ENCODE peak calls at places on chromosome 5, in eight cellular contexts. One of them, this sample, is unnamed.

GRCh38 chr5:66634601-66635000 is 38.4 kb downstream of the MAST4 start:
- ATAC-seq in K562: no peak
- ATAC-seq in activated CD4-positive, alpha-beta T cell treated with anti-CD3 and anti-CD28 coated beads for 36 hours: no peak
- ATAC-seq in activated T-cell treated with anti-CD3 and anti-CD28 coated beads, Interleukin-2, amount 50 U/mL, for 4 hours: no peak
- ATAC-seq in stimulated activated naive CD8-positive, alpha-beta T cell treated with anti-CD3 and anti-CD28 coated beads, Interleukin-15, amount 100 ng/mL, for 72 hours: no peak
- ATAC-seq in activated CD8-positive, alpha-beta memory T cell treated with anti-CD3 and anti-CD28 coated beads, Interleukin-2, amount 10 ng/mL, durations not matched to agents 7 days and 5 days: no peak
- ATAC-seq in effector memory CD8-positive, alpha-beta T cell: no peak
- ATAC-seq in Right ventricle myocardium superior: no peak
- ATAC-seq in this sample: no peak

GRCh38 chr5:76451046-76451701 is 48.1 kb downstream of the IQGAP2 start:
- ATAC-seq in K562: no peak
- ATAC-seq in activated CD4-positive, alpha-beta T cell treated with anti-CD3 and anti-CD28 coated beads for 36 hours: no peak
- ATAC-seq in activated T-cell treated with anti-CD3 and anti-CD28 coated beads, Interleukin-2, amount 50 U/mL, for 4 hours: no peak
- ATAC-seq in stimulated activated naive CD8-positive, alpha-beta T cell treated with anti-CD3 and anti-CD28 coated beads, Interleukin-15, amount 100 ng/mL, for 72 hours: no peak
- ATAC-seq in activated CD8-positive, alpha-beta memory T cell treated with anti-CD3 and anti-CD28 coated beads, Interleukin-2, amount 10 ng/mL, durations not matched to agents 7 days and 5 days: no peak
- ATAC-seq in effector memory CD8-positive, alpha-beta T cell: no peak
- ATAC-seq in Right ventricle myocardium superior: no peak
- ATAC-seq in this sample: no peak

GRCh38 chr5:16410338-16410737 is 55.3 kb downstream of the ZNF622 start:
- ATAC-seq in K562: no peak
- ATAC-seq in activated CD4-positive, alpha-beta T cell treated with anti-CD3 and anti-CD28 coated beads for 36 hours: no peak
- ATAC-seq in activated T-cell treated with anti-CD3 and anti-CD28 coated beads, Interleukin-2, amount 50 U/mL, for 4 hours: no peak
- ATAC-seq in stimulated activated naive CD8-positive, alpha-beta T cell treated with anti-CD3 and anti-CD28 coated beads, Interleukin-15, amount 100 ng/mL, for 72 hours: no peak
- ATAC-seq in activated CD8-positive, alpha-beta memory T cell treated with anti-CD3 and anti-CD28 coated beads, Interleukin-2, amount 10 ng/mL, durations not matched to agents 7 days and 5 days: no peak
- ATAC-seq in effector memory CD8-positive, alpha-beta T cell: no peak
- ATAC-seq in Right ventricle myocardium superior: no peak
- ATAC-seq in this sample: no peak

GRCh38 chr5:127206320-127207113 is 84.1 kb upstream of the MEGF10 start:
- ATAC-seq in K562: no peak
- ATAC-seq in activated CD4-positive, alpha-beta T cell treated with anti-CD3 and anti-CD28 coated beads for 36 hours: no peak
- ATAC-seq in activated T-cell treated with anti-CD3 and anti-CD28 coated beads, Interleukin-2, amount 50 U/mL, for 4 hours: no peak
- ATAC-seq in stimulated activated naive CD8-positive, alpha-beta T cell treated with anti-CD3 and anti-CD28 coated beads, Interleukin-15, amount 100 ng/mL, for 72 hours: no peak
- ATAC-seq in activated CD8-positive, alpha-beta memory T cell treated with anti-CD3 and anti-CD28 coated beads, Interleukin-2, amount 10 ng/mL, durations not matched to agents 7 days and 5 days: no peak
- ATAC-seq in effector memory CD8-positive, alpha-beta T cell: no peak
- ATAC-seq in Right ventricle myocardium superior: no peak
- ATAC-seq in this sample: no peak

GRCh38 chr5:88761269-88761880 is 121.6 kb downstream of the MEF2C start:
- ATAC-seq in K562: no peak
- ATAC-seq in activated CD4-positive, alpha-beta T cell treated with anti-CD3 and anti-CD28 coated beads for 36 hours: no peak
- ATAC-seq in activated T-cell treated with anti-CD3 and anti-CD28 coated beads, Interleukin-2, amount 50 U/mL, for 4 hours: no peak
- ATAC-seq in stimulated activated naive CD8-positive, alpha-beta T cell treated with anti-CD3 and anti-CD28 coated beads, Interleukin-15, amount 100 ng/mL, for 72 hours: no peak
- ATAC-seq in activated CD8-positive, alpha-beta memory T cell treated with anti-CD3 and anti-CD28 coated beads, Interleukin-2, amount 10 ng/mL, durations not matched to agents 7 days and 5 days: no peak
- ATAC-seq in effector memory CD8-positive, alpha-beta T cell: no peak
- ATAC-seq in Right ventricle myocardium superior: peak
- ATAC-seq in this sample: no peak

GRCh38 chr5:17373406-17374110 is 124.5 kb upstream of the TAF11L2 start:
- ATAC-seq in K562: no peak
- ATAC-seq in activated CD4-positive, alpha-beta T cell treated with anti-CD3 and anti-CD28 coated beads for 36 hours: no peak
- ATAC-seq in activated T-cell treated with anti-CD3 and anti-CD28 coated beads, Interleukin-2, amount 50 U/mL, for 4 hours: no peak
- ATAC-seq in stimulated activated naive CD8-positive, alpha-beta T cell treated with anti-CD3 and anti-CD28 coated beads, Interleukin-15, amount 100 ng/mL, for 72 hours: no peak
- ATAC-seq in activated CD8-positive, alpha-beta memory T cell treated with anti-CD3 and anti-CD28 coated beads, Interleukin-2, amount 10 ng/mL, durations not matched to agents 7 days and 5 days: no peak
- ATAC-seq in effector memory CD8-positive, alpha-beta T cell: no peak
- ATAC-seq in Right ventricle myocardium superior: no peak
- ATAC-seq in this sample: no peak

GRCh38 chr5:135827965-135828792 is 6.3 kb upstream of the SLC25A48 start:
- ATAC-seq in K562: no peak
- ATAC-seq in activated CD4-positive, alpha-beta T cell treated with anti-CD3 and anti-CD28 coated beads for 36 hours: no peak
- ATAC-seq in activated T-cell treated with anti-CD3 and anti-CD28 coated beads, Interleukin-2, amount 50 U/mL, for 4 hours: no peak
- ATAC-seq in stimulated activated naive CD8-positive, alpha-beta T cell treated with anti-CD3 and anti-CD28 coated beads, Interleukin-15, amount 100 ng/mL, for 72 hours: no peak
- ATAC-seq in activated CD8-positive, alpha-beta memory T cell treated with anti-CD3 and anti-CD28 coated beads, Interleukin-2, amount 10 ng/mL, durations not matched to agents 7 days and 5 days: no peak
- ATAC-seq in effector memory CD8-positive, alpha-beta T cell: no peak
- ATAC-seq in Right ventricle myocardium superior: no peak
- ATAC-seq in this sample: no peak

GRCh38 chr5:55823151-55823796 is 27.9 kb upstream of the IL31RA start:
- ATAC-seq in K562: no peak
- ATAC-seq in activated CD4-positive, alpha-beta T cell treated with anti-CD3 and anti-CD28 coated beads for 36 hours: peak
- ATAC-seq in activated T-cell treated with anti-CD3 and anti-CD28 coated beads, Interleukin-2, amount 50 U/mL, for 4 hours: no peak
- ATAC-seq in stimulated activated naive CD8-positive, alpha-beta T cell treated with anti-CD3 and anti-CD28 coated beads, Interleukin-15, amount 100 ng/mL, for 72 hours: peak
- ATAC-seq in activated CD8-positive, alpha-beta memory T cell treated with anti-CD3 and anti-CD28 coated beads, Interleukin-2, amount 10 ng/mL, durations not matched to agents 7 days and 5 days: no peak
- ATAC-seq in effector memory CD8-positive, alpha-beta T cell: no peak
- ATAC-seq in Right ventricle myocardium superior: no peak
- ATAC-seq in this sample: no peak

GRCh38 chr5:125485003-125485641 is 738.7 kb upstream of the ZNF608 start:
- ATAC-seq in K562: no peak
- ATAC-seq in activated CD4-positive, alpha-beta T cell treated with anti-CD3 and anti-CD28 coated beads for 36 hours: no peak
- ATAC-seq in activated T-cell treated with anti-CD3 and anti-CD28 coated beads, Interleukin-2, amount 50 U/mL, for 4 hours: no peak
- ATAC-seq in stimulated activated naive CD8-positive, alpha-beta T cell treated with anti-CD3 and anti-CD28 coated beads, Interleukin-15, amount 100 ng/mL, for 72 hours: no peak
- ATAC-seq in activated CD8-positive, alpha-beta memory T cell treated with anti-CD3 and anti-CD28 coated beads, Interleukin-2, amount 10 ng/mL, durations not matched to agents 7 days and 5 days: no peak
- ATAC-seq in effector memory CD8-positive, alpha-beta T cell: no peak
- ATAC-seq in Right ventricle myocardium superior: peak
- ATAC-seq in this sample: no peak